ENCODE peak calls at places on chromosomes 4 and X, in eight cellular contexts. T is fibroblast of the aortic adventitia, E is GM13976, L is fibroblast of mammary gland, S is astrocyte of the spinal cord, D is left ventricle myocardium inferior, H is endodermal cell, K is pancreas. C is an unnamed sample.

GRCh38 chrX:47649302-47649701 is 1.1 kb downstream of the ELK1 start:
- DNase-seq in T (no peak), E (no peak), L (no peak), S (no peak), D (no peak), H (no peak), K (no peak), C (no peak)

GRCh38 chrX:127038065-127038464 is 218.5 kb downstream of the PRR32 start:
- DNase-seq in T (no peak), E (no peak), L (no peak), S (no peak), D (no peak), H (no peak), K (no peak), C (no peak)

GRCh38 chr4:142781114-142781513 is 65.0 kb downstream of the INPP4B start:
- DNase-seq in T (no peak), E (no peak), L (peak), S (no peak), D (no peak), H (no peak), K (no peak), C (no peak)

GRCh38 chr4:26861434-26862186 is 969 bp downstream of the STIM2 start:
- DNase-seq in T (peak), E (peak), L (peak), S (peak), D (peak), H (peak), K (peak), C (peak)

GRCh38 chr4:119300072-119300387 is 21.9 kb downstream of the FABP2 start:
- DNase-seq in T (peak), E (no peak), L (peak), S (no peak), D (peak), H (no peak), K (peak), C (peak)

GRCh38 chr4:147837435-147837834 is 105.5 kb downstream of the ARHGAP10 start:
- DNase-seq in T (no peak), E (no peak), L (no peak), S (no peak), D (no peak), H (no peak), K (no peak), C (no peak)

GRCh38 chr4:119785963-119786362 is 157.4 kb upstream of the PDE5A start:
- DNase-seq in T (peak), E (no peak), L (peak), S (peak), D (no peak), H (no peak), K (no peak), C (no peak)

GRCh38 chr4:7697326-7697725 is 242.3 kb downstream of the AFAP1 start:
- DNase-seq in T (no peak), E (no peak), L (no peak), S (no peak), D (peak), H (no peak), K (no peak), C (peak)

GRCh38 chr4:8657381-8657776 is 64.8 kb downstream of the CPZ start:
- DNase-seq in T (no peak), E (no peak), L (no peak), S (no peak), D (no peak), H (no peak), K (no peak), C (no peak)

GRCh38 chr4:186144180-186144579 is 39.7 kb downstream of the FAM149A start:
- DNase-seq in T (peak), E (no peak), L (peak), S (peak), D (peak), H (no peak), K (no peak), C (peak)

GRCh38 chr4:61773655-61774245 is 573.6 kb downstream of the ADGRL3 start:
- DNase-seq in T (no peak), E (no peak), L (no peak), S (no peak), D (no peak), H (no peak), K (no peak), C (no peak)

GRCh38 chr4:166091914-166092510 is 219.0 kb downstream of the TLL1 start:
- DNase-seq in T (peak), E (peak), L (peak), S (peak), D (no peak), H (no peak), K (no peak), C (no peak)

GRCh38 chrX:68365356-68365755 is 67.9 kb downstream of the OPHN1 start:
- DNase-seq in T (no peak), E (no peak), L (peak), S (no peak), D (no peak), H (no peak), K (no peak), C (no peak)

GRCh38 chr4:182142146-182143085 is 100.8 kb upstream of the TENM3 start:
- DNase-seq in T (peak), E (no peak), L (peak), S (peak), D (no peak), H (peak), K (peak), C (peak)

GRCh38 chr4:157674699-157675098 is 454.2 kb downstream of the GRIA2 start:
- DNase-seq in T (no peak), E (no peak), L (no peak), S (no peak), D (no peak), H (no peak), K (no peak), C (no peak)

GRCh38 chr4:157521916-157522315 is 301.4 kb downstream of the GRIA2 start:
- DNase-seq in T (no peak), E (no peak), L (peak), S (no peak), D (no peak), H (no peak), K (no peak), C (no peak)

GRCh38 chr4:101328063-101328602 is 19.2 kb downstream of the PPP3CA start:
- DNase-seq in T (no peak), E (peak), L (no peak), S (no peak), D (no peak), H (no peak), K (no peak), C (no peak)

GRCh38 chr4:56995525-56995924 is 16.8 kb downstream of the POLR2B start:
- DNase-seq in T (peak), E (no peak), L (peak), S (peak), D (peak), H (no peak), K (no peak), C (no peak)

GRCh38 chr4:61273237-61273636 is 73.1 kb downstream of the ADGRL3 start:
- DNase-seq in T (no peak), E (no peak), L (peak), S (no peak), D (no peak), H (no peak), K (no peak), C (no peak)

GRCh38 chr4:73868206-73869129 is 725 bp upstream of the CXCL1 start:
- DNase-seq in T (peak), E (no peak), L (no peak), S (peak), D (no peak), H (no peak), K (no peak), C (no peak)

GRCh38 chrX:38664285-38664684 is 102.9 kb downstream of the TSPAN7 start:
- DNase-seq in T (peak), E (peak), L (peak), S (peak), D (no peak), H (peak), K (no peak), C (no peak)

GRCh38 chr4:137664055-137664405 is 131.7 kb upstream of the PCDH18 start:
- DNase-seq in T (peak), E (no peak), L (peak), S (peak), D (no peak), H (no peak), K (no peak), C (no peak)

GRCh38 chr4:143282170-143282760 is 54.4 kb upstream of the GAB1 start:
- DNase-seq in T (peak), E (no peak), L (peak), S (no peak), D (peak), H (no peak), K (no peak), C (no peak)

GRCh38 chrX:106039920-106040319 is 1.4 kb upstream of the SERPINA7 start:
- DNase-seq in T (no peak), E (no peak), L (peak), S (peak), D (no peak), H (peak), K (no peak), C (no peak)

GRCh38 chrX:148593987-148594386 is 93.6 kb downstream of the AFF2 start:
- DNase-seq in T (no peak), E (no peak), L (no peak), S (no peak), D (no peak), H (no peak), K (no peak), C (no peak)

GRCh38 chrX:148416931-148417330 is 83.5 kb upstream of the AFF2 start:
- DNase-seq in T (peak), E (no peak), L (peak), S (peak), D (no peak), H (no peak), K (no peak), C (no peak)

GRCh38 chr4:54322817-54323417 is 93.8 kb downstream of the PDGFRA start:
- DNase-seq in T (peak), E (peak), L (peak), S (peak), D (peak), H (peak), K (peak), C (peak)

GRCh38 chrX:76427560-76428242 is at the start of gene MAGEE1:
- DNase-seq in T (peak), E (peak), L (peak), S (peak), D (peak), H (peak), K (peak), C (peak)

GRCh38 chr4:182448281-182449151 is 205.3 kb downstream of the TENM3 start:
- DNase-seq in T (peak), E (peak), L (peak), S (peak), D (peak), H (peak), K (peak), C (peak)

GRCh38 chr4:75819121-75819520 is 83.1 kb downstream of the PPEF2 start:
- DNase-seq in T (no peak), E (no peak), L (no peak), S (no peak), D (no peak), H (no peak), K (no peak), C (no peak)

GRCh38 chrX:70171636-70172035 is 5.6 kb upstream of the DGAT2L6 start:
- DNase-seq in T (no peak), E (no peak), L (peak), S (no peak), D (no peak), H (no peak), K (no peak), C (no peak)

GRCh38 chr4:158018090-158018808 is 154.6 kb downstream of the GASK1B start:
- DNase-seq in T (peak), E (no peak), L (peak), S (no peak), D (no peak), H (no peak), K (no peak), C (no peak)

GRCh38 chrX:47877327-47877726 is 40.6 kb downstream of the ZNF81 start:
- DNase-seq in T (no peak), E (no peak), L (no peak), S (no peak), D (no peak), H (no peak), K (no peak), C (no peak)

GRCh38 chrX:19514791-19515614 is at the start of gene MAP3K15:
- DNase-seq in T (no peak), E (peak), L (peak), S (no peak), D (peak), H (peak), K (peak), C (peak)

GRCh38 chr4:35151816-35152572 is 1092.3 kb downstream of the ARAP2 start:
- DNase-seq in T (no peak), E (no peak), L (no peak), S (no peak), D (no peak), H (peak), K (no peak), C (peak)

GRCh38 chr4:64584981-64585557 is 175.8 kb upstream of the TECRL start:
- DNase-seq in T (peak), E (peak), L (peak), S (peak), D (no peak), H (peak), K (no peak), C (no peak)

GRCh38 chr4:83961575-83961974 is 425.7 kb downstream of the GPAT3 start:
- DNase-seq in T (peak), E (no peak), L (peak), S (peak), D (no peak), H (no peak), K (no peak), C (no peak)

GRCh38 chrX:136714626-136715599 is 65.8 kb downstream of the ARHGEF6 start:
- DNase-seq in T (no peak), E (peak), L (no peak), S (no peak), D (no peak), H (no peak), K (no peak), C (no peak)
- TF ChIP-seq CTCF in T (no peak), E (no peak), L (no peak), S (no peak), D (no peak), H (no peak), K (no peak), C (no peak)

GRCh38 chrX:41026326-41027136 is 58.7 kb upstream of the USP9X start:
- DNase-seq in T (no peak), E (no peak), L (no peak), S (no peak), D (no peak), H (peak), K (no peak), C (no peak)
- TF ChIP-seq CTCF in T (no peak), E (no peak), L (no peak), S (no peak), D (no peak), H (no peak), K (no peak), C (no peak)

DNA sequence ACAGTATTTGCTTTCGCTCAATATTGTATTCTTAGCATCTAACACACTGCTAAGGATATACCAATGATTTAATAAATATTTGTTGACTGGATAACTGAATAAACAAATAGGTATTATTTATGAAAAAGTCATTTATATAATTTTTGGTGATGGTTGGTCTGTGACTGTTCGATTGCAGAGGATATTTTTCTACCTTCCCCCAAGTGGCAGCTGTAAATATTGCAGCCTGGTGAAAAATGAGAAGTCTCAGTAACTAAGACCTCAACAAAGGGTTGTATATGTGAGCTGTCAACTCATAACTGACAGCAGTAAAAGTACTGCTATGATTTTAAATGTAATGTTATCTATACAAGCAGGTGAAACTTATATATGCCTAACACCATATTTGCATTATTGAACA is 36.0 kb downstream of the HTR2C start:
- DNase-seq in T (no peak), E (peak), L (peak), S (no peak), D (no peak), H (peak), K (no peak), C (no peak)
- TF ChIP-seq CTCF in T (peak), E (peak), L (peak), S (peak), D (peak), H (peak), K (no peak), C (peak)

GRCh38 chr4:5683566-5683965 is 24.8 kb downstream of the EVC2 start:
- DNase-seq in T (peak), E (no peak), L (no peak), S (no peak), D (no peak), H (no peak), K (no peak), C (no peak)
- TF ChIP-seq CTCF in T (no peak), E (no peak), L (no peak), S (no peak), D (no peak), H (no peak), K (no peak), C (no peak)

C was measured in glutamatergic neuron.